ENCODE peak calls at places on chromosomes 4 and X, in four cellular contexts. B is MG63, X is psoas muscle, M is dorsolateral prefrontal cortex. L is an unnamed sample.

GRCh38 chr4:20925176-20925575 is 224.9 kb downstream of the PACRGL start:
- DNase-seq in B (no peak), X (no peak), M (no peak), L (no peak)

GRCh38 chrX:149074429-149074828 is 430.7 kb downstream of the IDS start:
- DNase-seq in X (peak), B (peak), M (no peak), L (peak)

GRCh38 chr4:164446516-164446915 is 307.4 kb upstream of the SMIM31 start:
- DNase-seq in X (no peak), B (no peak), M (no peak), L (no peak)

GRCh38 chr4:15150636-15151432 is 148.6 kb downstream of the CPEB2 start:
- DNase-seq in M (no peak), X (no peak), B (no peak), L (no peak)

GRCh38 chr4:103207673-103208072 is 9.5 kb upstream of the CENPE start:
- DNase-seq in M (no peak), B (no peak), X (no peak), L (no peak)

GRCh38 chr4:175070444-175070843 is 152.3 kb downstream of the ADAM29 start:
- DNase-seq in X (no peak), B (no peak), M (no peak), L (no peak)

GRCh38 chrX:9542106-9542764 is 77.4 kb downstream of the TBL1X start:
- DNase-seq in X (no peak), M (no peak), B (no peak), L (no peak)

GRCh38 chr4:98345838-98346237 is 84.7 kb downstream of the RAP1GDS1 start:
- DNase-seq in M (no peak), X (no peak), B (no peak), L (no peak)

GRCh38 chr4:26701786-26702227 is 117.9 kb downstream of the TBC1D19 start:
- DNase-seq in B (no peak), X (no peak), M (no peak), L (no peak)

GRCh38 chr4:82810171-82810570 is 11.6 kb upstream of the SCD5 start:
- DNase-seq in X (no peak), B (no peak), M (no peak), L (no peak)

GRCh38 chr4:142567199-142567598 is 278.9 kb downstream of the INPP4B start:
- DNase-seq in X (no peak), B (no peak), M (no peak), L (no peak)

GRCh38 chrX:20412871-20413486 is 146.3 kb upstream of the RPS6KA3 start:
- DNase-seq in B (no peak), M (no peak), X (no peak), L (no peak)

GRCh38 chrX:101417981-101418841 is 10.2 kb downstream of the HNRNPH2 start:
- DNase-seq in M (peak), B (peak), X (peak), L (peak)

DNA sequence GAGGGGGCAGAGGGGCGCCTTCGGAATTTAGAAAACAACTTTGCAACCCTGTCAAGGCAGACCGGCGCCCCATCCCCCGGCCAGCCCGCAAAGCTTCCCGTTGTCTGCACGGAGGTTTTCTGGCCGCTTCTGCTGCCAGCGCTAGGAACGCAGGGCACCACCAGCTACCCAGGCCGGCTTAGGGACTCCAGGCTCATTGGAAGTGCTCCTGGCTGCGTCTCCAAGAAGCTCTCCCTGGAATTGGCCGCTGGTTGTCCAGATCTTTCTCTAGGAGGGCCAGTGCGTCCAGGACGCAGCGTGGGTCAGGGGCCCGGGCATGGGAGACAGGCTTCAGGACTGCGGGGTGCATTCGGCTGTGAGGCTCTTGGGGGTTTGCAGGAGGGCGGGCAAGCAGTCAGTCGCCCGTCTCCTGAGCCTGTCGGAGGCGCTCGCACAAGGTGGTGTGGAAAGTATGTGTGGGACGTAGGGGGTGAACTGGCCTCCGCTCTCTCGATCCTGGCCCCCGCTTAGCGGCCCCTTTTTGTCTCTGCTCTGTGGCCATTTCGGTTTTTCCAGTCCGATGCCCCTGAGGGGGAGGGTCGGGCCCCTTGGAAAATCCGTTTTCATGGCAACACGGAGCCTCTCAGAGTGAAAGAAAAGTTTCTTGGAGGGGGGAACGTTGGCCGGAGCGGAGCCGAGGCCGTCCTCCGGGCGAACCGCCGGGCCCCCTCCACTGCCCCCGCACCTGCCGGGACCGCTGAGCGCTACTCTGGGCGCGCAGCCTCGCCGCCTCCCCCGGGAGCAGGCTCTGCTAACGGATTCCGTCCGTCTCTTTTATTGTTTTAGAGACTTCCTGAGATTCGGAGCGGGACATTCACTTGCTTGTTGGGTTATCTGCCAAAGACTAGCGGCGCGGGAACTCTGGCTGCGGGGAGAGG is 810 bp upstream of the SOX3 start:
- DNase-seq in B (peak), X (no peak), M (no peak), L (no peak)
- H3K4me3 ChIP-seq in B (no peak), X (peak), M (peak), L (no peak)

DNA sequence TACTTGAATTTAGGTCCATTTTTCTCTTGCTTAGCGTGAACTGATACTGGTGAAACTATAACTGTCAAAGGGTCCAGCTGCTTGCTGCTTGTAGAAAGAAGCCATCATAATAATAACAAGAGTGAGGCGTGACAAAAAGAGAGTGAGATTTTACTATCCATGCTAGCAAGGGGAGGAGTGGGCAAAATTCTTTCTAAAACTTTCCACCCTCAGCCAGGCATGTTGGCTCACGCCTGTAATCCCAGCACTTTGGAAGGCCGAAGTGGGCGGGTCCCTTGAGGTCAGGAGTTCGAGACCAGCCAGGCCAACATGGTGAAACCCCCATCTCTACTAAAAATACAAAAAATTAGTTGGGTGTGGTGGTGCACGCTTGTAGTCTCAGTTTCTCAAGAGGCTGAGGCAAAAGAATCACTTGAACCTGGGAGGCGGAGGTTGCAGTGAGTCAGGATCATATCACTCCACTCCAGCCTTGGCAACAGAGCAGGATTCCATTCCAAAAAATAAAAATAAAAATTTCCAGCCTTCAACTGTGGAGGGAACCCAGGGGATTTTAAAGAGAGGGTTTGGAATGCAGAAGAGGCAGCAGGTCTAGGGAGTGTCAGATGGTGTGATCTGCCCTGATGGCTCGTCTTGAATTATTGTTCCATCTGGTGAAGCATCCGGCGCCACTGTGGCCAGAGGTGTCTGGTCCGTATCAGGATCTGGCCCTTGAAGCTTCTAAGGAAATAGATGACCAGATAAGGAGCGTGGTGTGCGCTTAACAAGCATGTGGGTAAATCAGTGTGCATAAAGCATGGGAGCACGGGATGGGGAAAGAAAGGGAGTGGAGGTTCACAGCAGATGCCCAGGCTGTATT is 51.8 kb downstream of the LRP2BP start:
- DNase-seq in B (peak), X (no peak), M (no peak), L (no peak)
- H3K4me3 ChIP-seq in B (no peak), X (no peak), M (no peak), L (no peak)

DNA sequence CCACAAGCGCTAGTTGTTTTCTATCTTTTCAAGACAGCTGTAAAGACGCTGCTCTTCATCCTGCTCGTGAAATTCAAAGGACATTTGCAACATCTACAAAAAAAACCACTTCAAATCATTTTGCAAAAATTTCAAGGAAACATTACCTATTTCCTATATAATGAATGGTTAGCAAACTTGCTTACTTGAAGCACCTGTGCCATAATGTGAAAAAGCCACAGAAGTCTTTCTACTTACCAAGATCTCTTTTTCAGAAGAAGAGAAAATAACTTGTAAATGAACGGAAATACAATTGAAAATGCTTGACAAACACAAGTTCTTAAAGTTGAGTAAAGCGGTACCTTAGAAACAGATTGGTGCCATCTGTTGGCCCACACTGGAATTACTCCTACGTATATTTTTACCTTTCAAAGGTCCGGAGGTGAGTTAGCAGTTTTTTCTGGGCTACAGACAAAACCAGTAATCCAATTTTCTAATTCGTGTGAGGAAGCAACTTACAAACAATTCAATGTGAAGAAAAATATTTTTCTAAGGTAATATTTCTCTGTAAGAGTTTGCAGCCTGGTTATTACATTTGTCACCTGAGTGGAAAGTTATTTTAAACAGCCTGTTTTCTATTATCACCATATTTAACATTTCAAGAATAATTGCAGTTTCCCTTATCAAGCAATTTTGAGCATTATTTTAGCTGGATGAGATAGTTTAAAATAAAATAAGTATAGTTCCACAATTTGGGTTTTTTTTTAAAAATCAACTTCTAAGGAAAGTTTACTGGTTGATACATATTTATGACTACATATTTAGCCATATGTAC is at the start of gene TLR6:
- DNase-seq in B (peak), X (no peak), M (no peak), L (no peak)
- H3K4me3 ChIP-seq in B (peak), X (peak), M (peak), L (peak)

DNA sequence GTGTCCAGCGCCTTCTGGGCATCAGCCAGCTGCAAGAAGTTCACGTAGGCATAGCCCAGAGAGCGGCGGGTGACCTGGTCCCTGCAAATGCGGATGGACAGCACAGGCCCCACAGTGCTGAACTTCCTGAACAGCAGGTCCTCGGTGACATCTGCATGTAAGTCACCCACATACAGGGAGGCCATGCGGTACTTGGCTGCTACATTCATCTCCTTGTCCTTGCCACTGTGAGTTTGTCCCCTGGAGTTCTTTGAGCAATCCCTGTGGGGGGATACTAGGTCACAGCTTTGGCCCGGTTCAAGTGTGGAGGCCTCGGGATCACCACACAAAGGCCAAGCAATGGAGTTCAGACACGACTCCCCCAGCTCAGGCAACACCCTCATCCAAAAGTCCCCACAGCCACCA is 776 bp downstream of the PABPC4L start:
- DNase-seq in B (no peak), X (no peak), M (peak), L (peak)
- H3K4me3 ChIP-seq in B (peak), X (peak), M (peak), L (peak)

DNA sequence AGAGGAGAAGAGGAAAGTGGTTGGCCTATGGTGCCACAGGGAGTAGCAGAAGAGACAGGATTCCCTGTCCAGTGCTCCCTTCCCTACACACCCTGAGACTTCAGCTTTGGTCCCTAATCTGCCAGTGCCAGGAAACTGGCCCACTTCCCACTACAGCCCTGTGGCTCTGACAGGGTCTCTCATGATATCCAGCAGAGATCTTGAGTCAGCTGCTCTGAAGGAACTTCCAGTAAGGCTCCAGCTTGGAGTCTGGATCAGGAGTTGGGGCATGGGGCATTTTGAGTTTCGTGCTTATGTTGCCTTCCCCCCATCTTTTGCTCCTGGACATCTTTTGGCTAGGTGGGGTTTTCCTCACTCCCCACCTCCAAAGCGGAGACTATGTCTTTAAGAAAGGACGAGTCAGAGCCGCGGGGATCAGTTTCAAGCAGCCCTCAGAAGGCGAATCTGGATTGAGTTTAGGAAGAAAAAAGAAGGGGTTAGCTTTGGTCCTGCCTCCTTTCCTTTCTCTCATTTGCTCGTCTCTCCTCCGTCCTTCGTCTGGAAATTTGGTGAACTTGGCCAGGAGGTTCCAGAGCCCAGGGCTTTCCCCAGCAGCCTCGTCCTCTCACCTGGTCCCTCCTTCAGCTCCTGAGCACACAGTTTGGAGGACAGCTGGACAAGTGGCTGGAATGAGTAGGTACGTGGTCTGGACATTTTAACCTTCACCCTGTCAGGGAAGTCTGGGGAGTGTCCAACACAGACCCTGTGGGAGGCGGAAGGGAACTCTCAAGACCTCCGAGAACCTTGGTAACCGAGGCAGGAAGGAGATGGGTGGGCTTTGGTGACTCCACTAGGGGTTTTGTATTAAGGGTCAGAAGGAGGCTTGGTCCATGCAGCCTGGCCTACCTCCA is 104.4 kb downstream of the RTL5 start:
- DNase-seq in X (no peak), M (no peak), B (no peak), L (no peak)
- H3K4me3 ChIP-seq in X (no peak), M (no peak), B (no peak), L (no peak)

GRCh38 chr4:5885733-5886132 is 7.2 kb downstream of the CRMP1 start:
- DNase-seq in M (no peak), X (no peak), B (no peak), L (no peak)

GRCh38 chr4:5888222-5888701 is 4.6 kb downstream of the CRMP1 start:
- DNase-seq in B (no peak), X (no peak), M (peak), L (no peak)

GRCh38 chr4:5888706-5889696 is 3.9 kb downstream of the CRMP1 start:
- DNase-seq in X (no peak), B (no peak), M (no peak), L (peak)

GRCh38 chr4:5887011-5887360 is 5.9 kb downstream of the CRMP1 start:
- DNase-seq in B (no peak), M (no peak), X (no peak), L (no peak)

DNA sequence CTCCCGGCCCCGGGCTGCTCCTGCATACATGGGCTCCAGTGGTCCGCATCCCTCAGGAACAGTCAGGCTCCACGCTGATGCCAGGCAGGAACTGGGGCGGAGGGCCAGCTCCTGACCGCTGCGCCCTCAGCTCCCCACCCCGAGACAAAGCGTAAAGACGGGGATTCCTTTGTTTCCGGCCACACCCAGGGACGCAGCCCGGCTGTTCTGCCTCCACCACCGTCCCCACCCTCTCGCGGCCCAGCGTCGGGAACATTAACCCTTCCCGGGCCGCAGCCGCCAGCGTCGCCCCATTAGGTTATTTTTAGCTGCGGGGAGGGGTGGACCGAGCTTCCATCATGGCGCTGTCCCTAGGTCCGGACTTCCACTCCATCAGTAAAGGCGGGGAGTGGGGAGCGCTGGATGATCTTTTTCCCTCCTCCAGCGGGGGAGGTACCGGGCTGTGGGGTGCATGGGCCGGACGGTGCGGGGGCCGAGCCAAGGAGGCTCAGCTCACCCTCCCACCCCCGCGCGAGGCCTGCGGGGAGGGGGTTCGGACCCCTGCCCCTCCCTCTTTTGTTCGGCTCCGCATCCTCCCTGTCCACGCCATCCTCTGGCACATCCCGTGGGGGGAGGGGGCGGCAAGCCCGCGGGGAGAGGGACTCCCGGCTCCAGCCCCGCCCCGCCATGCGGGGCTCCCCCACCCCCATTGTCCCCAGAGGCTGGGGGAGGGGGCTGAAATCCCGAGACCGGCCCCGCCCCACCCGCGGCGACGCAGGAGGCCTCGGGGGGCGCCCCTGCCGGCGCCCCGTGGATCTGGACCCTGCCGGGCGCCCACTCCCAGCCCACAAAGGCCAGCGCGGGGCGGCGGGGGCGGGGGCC is 5.3 kb downstream of the CRMP1 start:
- DNase-seq in X (no peak), M (no peak), B (no peak), L (peak)
- H3K4me3 ChIP-seq in X (peak), M (peak), B (no peak), L (peak)

GRCh38 chr4:153518001-153518400 is 51.8 kb downstream of the TMEM131L start:
- DNase-seq in M (no peak), B (no peak), X (no peak), L (no peak)
- H3K4me3 ChIP-seq in M (no peak), B (no peak), X (peak), L (no peak)

GRCh38 chr4:8568068-8568668 is 12.0 kb upstream of the GPR78 start:
- DNase-seq in M (no peak), B (no peak), X (no peak), L (no peak)
- H3K4me3 ChIP-seq in M (no peak), B (no peak), X (no peak), L (no peak)

GRCh38 chrX:72181178-72182125 is at the start of gene PIN4:
- DNase-seq in X (peak), B (peak), M (peak), L (peak)

GRCh38 chrX:72182924-72183323 is 1.4 kb downstream of the PIN4 start:
- DNase-seq in X (no peak), M (no peak), B (no peak), L (no peak)

GRCh38 chrX:72180539-72180938 is 1.0 kb upstream of the PIN4 start:
- DNase-seq in B (no peak), X (no peak), M (no peak), L (no peak)
- H3K4me3 ChIP-seq in B (peak), X (peak), M (peak), L (peak)